ENCODE peak calls at places on chromosome 2, in four cellular contexts. One of them, this sample, is unnamed. For H3K4me1, the result is how much of the 10 kb centered on the place peaks cover.

GRCh38 chr2:174697267-174697666 is 67.0 kb downstream of the CHRNA1 start:
- DNase-seq in tibial nerve: peak
- DNase-seq in A549: peak
- DNase-seq in left lung: no peak
- DNase-seq in this sample: peak

GRCh38 chr2:47174731-47175361 is 19.7 kb upstream of the STPG4 start:
- DNase-seq in tibial nerve: peak
- DNase-seq in A549: peak
- DNase-seq in left lung: no peak
- DNase-seq in this sample: peak

GRCh38 chr2:229714736-229715541 is 584 bp upstream of the DNER start:
- DNase-seq in tibial nerve: peak
- DNase-seq in A549: peak
- DNase-seq in left lung: peak
- DNase-seq in this sample: no peak

GRCh38 chr2:1571477-1572417 is 158.5 kb downstream of the TPO start:
- DNase-seq in tibial nerve: no peak
- DNase-seq in A549: no peak
- DNase-seq in left lung: no peak
- DNase-seq in this sample: no peak

GRCh38 chr2:8661736-8662135 is 20.1 kb upstream of the ID2 start:
- DNase-seq in tibial nerve: no peak
- DNase-seq in A549: no peak
- DNase-seq in left lung: no peak
- DNase-seq in this sample: no peak

GRCh38 chr2:175872716-175873115 is 129.4 kb downstream of the LNPK start:
- DNase-seq in tibial nerve: no peak
- DNase-seq in A549: no peak
- DNase-seq in left lung: no peak
- DNase-seq in this sample: no peak

GRCh38 chr2:29420999-29421856 is 306.0 kb downstream of the CLIP4 start:
- DNase-seq in tibial nerve: peak
- DNase-seq in A549: no peak
- DNase-seq in left lung: no peak
- DNase-seq in this sample: no peak

GRCh38 chr2:94762600-94762999 is 108.6 kb upstream of the TEKT4 start:
- DNase-seq in tibial nerve: no peak
- DNase-seq in A549: no peak
- DNase-seq in left lung: no peak
- DNase-seq in this sample: no peak

GRCh38 chr2:18922276-18922675 is 332.9 kb upstream of the NT5C1B start:
- DNase-seq in tibial nerve: no peak
- DNase-seq in A549: no peak
- DNase-seq in left lung: no peak
- DNase-seq in this sample: no peak

GRCh38 chr2:17309186-17309585 is 209.1 kb downstream of the RAD51AP2 start:
- DNase-seq in tibial nerve: no peak
- DNase-seq in A549: no peak
- DNase-seq in left lung: no peak
- DNase-seq in this sample: no peak

GRCh38 chr2:68934021-68934420 is 18.7 kb downstream of the GKN2 start:
- DNase-seq in tibial nerve: no peak
- DNase-seq in A549: no peak
- DNase-seq in left lung: no peak
- DNase-seq in this sample: no peak

GRCh38 chr2:240687741-240688562 is 3.7 kb upstream of the AQP12A start:
- DNase-seq in tibial nerve: no peak
- DNase-seq in A549: no peak
- DNase-seq in left lung: no peak
- DNase-seq in this sample: no peak

GRCh38 chr2:184596819-184597411 is 1.4 kb upstream of the ZNF804A start:
- DNase-seq in tibial nerve: no peak
- DNase-seq in A549: no peak
- DNase-seq in left lung: no peak
- DNase-seq in this sample: no peak

GRCh38 chr2:105394951-105395611 is 3.8 kb downstream of the FHL2 start:
- DNase-seq in tibial nerve: no peak
- DNase-seq in A549: no peak
- DNase-seq in left lung: no peak
- DNase-seq in this sample: peak

GRCh38 chr2:144032566-144032965 is 487.4 kb downstream of the ZEB2 start:
- DNase-seq in tibial nerve: no peak
- DNase-seq in A549: no peak
- DNase-seq in left lung: no peak
- DNase-seq in this sample: no peak

GRCh38 chr2:155099784-155100183 is 401.3 kb downstream of the KCNJ3 start:
- DNase-seq in tibial nerve: no peak
- DNase-seq in A549: peak
- DNase-seq in left lung: peak
- DNase-seq in this sample: no peak

GRCh38 chr2:28752608-28752984 is 966 bp downstream of the PPP1CB start:
- DNase-seq in tibial nerve: no peak
- DNase-seq in A549: no peak
- DNase-seq in left lung: no peak
- DNase-seq in this sample: no peak

GRCh38 chr2:119482481-119483394 is 41.5 kb downstream of the SCTR start:
- DNase-seq in tibial nerve: no peak
- DNase-seq in A549: no peak
- DNase-seq in left lung: no peak
- DNase-seq in this sample: peak

GRCh38 chr2:231928901-231929725 is 2.9 kb upstream of the NPPC start:
- DNase-seq in tibial nerve: no peak
- DNase-seq in A549: no peak
- DNase-seq in left lung: no peak
- DNase-seq in this sample: no peak

GRCh38 chr2:14094592-14094991 is 537.9 kb upstream of the LRATD1 start:
- DNase-seq in tibial nerve: no peak
- DNase-seq in A549: no peak
- DNase-seq in left lung: no peak
- DNase-seq in this sample: no peak

GRCh38 chr2:232857158-232857563 is 12.9 kb upstream of the SNORC start:
- DNase-seq in tibial nerve: no peak
- DNase-seq in A549: peak
- DNase-seq in left lung: no peak
- DNase-seq in this sample: no peak

GRCh38 chr2:205103699-205104098 is 558.4 kb downstream of the PARD3B start:
- DNase-seq in tibial nerve: no peak
- DNase-seq in A549: no peak
- DNase-seq in left lung: no peak
- DNase-seq in this sample: no peak

GRCh38 chr2:39730685-39731302 is 48.3 kb downstream of the THUMPD2 start:
- DNase-seq in tibial nerve: no peak
- DNase-seq in A549: peak
- DNase-seq in left lung: no peak
- DNase-seq in this sample: no peak

GRCh38 chr2:74564222-74564621 is 9.7 kb downstream of the DOK1 start:
- DNase-seq in tibial nerve: no peak
- DNase-seq in A549: no peak
- DNase-seq in left lung: no peak
- DNase-seq in this sample: no peak

GRCh38 chr2:54618646-54619565 is 104.6 kb upstream of the EML6 start:
- DNase-seq in tibial nerve: no peak
- DNase-seq in A549: no peak
- DNase-seq in left lung: no peak
- DNase-seq in this sample: no peak

GRCh38 chr2:69741281-69742169 is at the start of gene ANXA4:
- DNase-seq in tibial nerve: peak
- DNase-seq in A549: peak
- DNase-seq in left lung: peak
- DNase-seq in this sample: peak

GRCh38 chr2:106065983-106066826 is 127.9 kb downstream of the UXS1 start:
- DNase-seq in tibial nerve: no peak
- DNase-seq in A549: no peak
- DNase-seq in left lung: no peak
- DNase-seq in this sample: no peak

GRCh38 chr2:28401948-28402550 is 9.4 kb downstream of the FOSL2 start:
- DNase-seq in tibial nerve: no peak
- DNase-seq in A549: no peak
- DNase-seq in left lung: no peak
- DNase-seq in this sample: no peak

GRCh38 chr2:212254331-212254730 is 284.3 kb downstream of the ERBB4 start:
- DNase-seq in tibial nerve: no peak
- DNase-seq in A549: no peak
- DNase-seq in left lung: no peak
- DNase-seq in this sample: no peak

GRCh38 chr2:215439980-215440512 is 4.2 kb upstream of the FN1 start:
- DNase-seq in tibial nerve: no peak
- DNase-seq in A549: no peak
- DNase-seq in left lung: no peak
- DNase-seq in this sample: no peak

GRCh38 chr2:27922842-27923241 is 32.3 kb downstream of the BABAM2 start:
- DNase-seq in tibial nerve: no peak
- DNase-seq in A549: peak
- DNase-seq in left lung: no peak
- DNase-seq in this sample: no peak

GRCh38 chr2:222318712-222319575 is 20.1 kb upstream of the PAX3 start:
- DNase-seq in tibial nerve: no peak
- DNase-seq in A549: peak
- DNase-seq in left lung: peak
- DNase-seq in this sample: no peak

GRCh38 chr2:65025453-65026128 is 30.6 kb upstream of the CEP68 start:
- DNase-seq in tibial nerve: no peak
- DNase-seq in A549: no peak
- DNase-seq in left lung: no peak
- DNase-seq in this sample: no peak

GRCh38 chr2:185700883-185701282 is 37.7 kb upstream of the FSIP2 start:
- DNase-seq in tibial nerve: no peak
- DNase-seq in A549: no peak
- DNase-seq in left lung: no peak
- DNase-seq in this sample: no peak

GRCh38 chr2:64737547-64737946 is 83.8 kb upstream of the SERTAD2 start:
- DNase-seq in tibial nerve: no peak
- DNase-seq in A549: no peak
- DNase-seq in left lung: no peak
- DNase-seq in this sample: no peak

GRCh38 chr2:118521272-118521671 is 326.2 kb downstream of the EN1 start:
- DNase-seq in tibial nerve: no peak
- DNase-seq in A549: no peak
- DNase-seq in left lung: no peak
- DNase-seq in this sample: no peak

GRCh38 chr2:104125096-104125495 is 728.8 kb upstream of the POU3F3 start:
- DNase-seq in tibial nerve: no peak
- DNase-seq in A549: no peak
- DNase-seq in left lung: no peak
- DNase-seq in this sample: no peak

GRCh38 chr2:191049728-191050639 is 36.0 kb upstream of the STAT1 start:
- DNase-seq in tibial nerve: peak
- DNase-seq in A549: peak
- DNase-seq in left lung: no peak
- DNase-seq in this sample: no peak

GRCh38 chr2:46988733-46989481 is 73.3 kb upstream of the MCFD2 start:
- DNase-seq in tibial nerve: no peak
- DNase-seq in A549: no peak
- DNase-seq in left lung: no peak
- DNase-seq in this sample: no peak

GRCh38 chr2:147740211-147740927 is 104.5 kb upstream of the ACVR2A start:
- DNase-seq in tibial nerve: no peak
- DNase-seq in A549: no peak
- DNase-seq in left lung: no peak
- DNase-seq in this sample: no peak

GRCh38 chr2:147739531-147739930 is 105.3 kb upstream of the ACVR2A start:
- DNase-seq in tibial nerve: no peak
- DNase-seq in A549: no peak
- DNase-seq in left lung: no peak
- DNase-seq in this sample: no peak
- H3K4me1 ChIP-seq in tibial nerve: under half
- H3K4me1 ChIP-seq in A549: under half
- H3K4me1 ChIP-seq in left lung: under half
- H3K4me1 ChIP-seq in this sample: under half

GRCh38 chr2:217953531-217953932 is 49.3 kb downstream of the TNS1 start:
- DNase-seq in tibial nerve: no peak
- DNase-seq in A549: no peak
- DNase-seq in left lung: no peak
- DNase-seq in this sample: peak
- TF ChIP-seq CTCF in tibial nerve: peak
- TF ChIP-seq CTCF in A549: no peak
- TF ChIP-seq CTCF in left lung: no peak
- TF ChIP-seq CTCF in this sample: peak

DNA sequence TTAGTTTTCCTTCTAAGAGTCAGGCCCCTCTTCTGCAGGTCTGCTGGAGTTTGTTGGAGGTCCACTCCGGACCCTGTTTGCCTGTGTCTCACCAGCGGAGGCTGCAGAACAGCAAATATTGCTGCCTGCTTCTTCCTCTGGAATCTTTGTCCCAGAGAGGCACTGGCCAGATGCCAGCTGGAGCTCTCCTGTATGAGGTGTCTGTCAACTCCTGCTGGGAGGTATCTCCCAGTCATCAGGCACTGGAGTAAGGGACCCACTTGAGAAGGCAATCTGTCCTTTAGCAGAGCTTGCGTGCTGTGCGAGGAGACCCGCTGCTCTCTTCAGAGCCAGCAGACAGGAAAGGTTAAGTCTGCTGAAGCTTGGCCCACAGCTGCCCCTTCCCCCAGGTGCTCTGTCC is 4.8 kb downstream of the REG1B start:
- DNase-seq in tibial nerve: no peak
- DNase-seq in A549: no peak
- DNase-seq in left lung: no peak
- DNase-seq in this sample: no peak
- H3K27ac ChIP-seq in tibial nerve: no peak
- H3K27ac ChIP-seq in A549: no peak
- H3K27ac ChIP-seq in left lung: no peak
- H3K27ac ChIP-seq in this sample: no peak

GRCh38 chr2:177262137-177262536 is 2.4 kb downstream of the NFE2L2 start:
- DNase-seq in tibial nerve: no peak
- DNase-seq in A549: no peak
- DNase-seq in left lung: no peak
- DNase-seq in this sample: no peak

GRCh38 chr2:177262958-177263450 is 1.5 kb downstream of the NFE2L2 start:
- DNase-seq in tibial nerve: no peak
- DNase-seq in A549: no peak
- DNase-seq in left lung: no peak
- DNase-seq in this sample: no peak

GRCh38 chr2:177264539-177265385 is at the start of gene NFE2L2:
- DNase-seq in tibial nerve: peak
- DNase-seq in A549: peak
- DNase-seq in left lung: peak
- DNase-seq in this sample: peak

GRCh38 chr2:177264209-177264538 is 353 bp downstream of the NFE2L2 start:
- DNase-seq in tibial nerve: no peak
- DNase-seq in A549: peak
- DNase-seq in left lung: no peak
- DNase-seq in this sample: no peak

GRCh38 chr2:177263451-177264208 is 897 bp downstream of the NFE2L2 start:
- DNase-seq in tibial nerve: peak
- DNase-seq in A549: peak
- DNase-seq in left lung: peak
- DNase-seq in this sample: peak
- H3K4me1 ChIP-seq in tibial nerve: under half
- H3K4me1 ChIP-seq in A549: under half
- H3K4me1 ChIP-seq in left lung: half or more
- H3K4me1 ChIP-seq in this sample: under half